ENCODE peak calls at places on chromosomes 13 and 19, in seven cellular contexts. K is pancreas, R is astrocyte, S is breast epithelium, P is stomach, Z is fibroblast of lung, W is thoracic aorta. Q is an unnamed sample. For H3K4me1, the result is how much of the 10 kb centered on the place peaks cover.

GRCh38 chr13:64855506-64855905 is 2374.6 kb downstream of the PCDH9 start:
- DNase-seq in K (no peak), R (peak), S (no peak), P (no peak), Z (peak), W (no peak), Q (no peak)

GRCh38 chr19:28406237-28406596 is 806.7 kb downstream of the UQCRFS1 start:
- DNase-seq in K (no peak), R (no peak), S (no peak), P (no peak), Z (no peak), W (no peak), Q (no peak)

GRCh38 chr19:1770866-1771576 is 17.7 kb downstream of the ONECUT3 start:
- DNase-seq in K (no peak), R (no peak), S (no peak), P (no peak), Z (no peak), W (no peak), Q (no peak)

GRCh38 chr13:94263038-94263437 is 216.4 kb downstream of the DCT start:
- DNase-seq in K (no peak), R (no peak), S (no peak), P (no peak), Z (no peak), W (no peak), Q (no peak)

GRCh38 chr19:11257827-11258380 is 4.4 kb downstream of the DOCK6 start:
- DNase-seq in K (no peak), R (no peak), S (no peak), P (no peak), Z (no peak), W (no peak), Q (no peak)

GRCh38 chr19:46976845-46977320 is 42.8 kb upstream of the NPAS1 start:
- DNase-seq in K (no peak), R (peak), S (no peak), P (peak), Z (peak), W (no peak), Q (no peak)

GRCh38 chr19:1651061-1651547 is 1.3 kb downstream of the TCF3 start:
- DNase-seq in K (no peak), R (no peak), S (no peak), P (no peak), Z (peak), W (no peak), Q (peak)

GRCh38 chr13:94252209-94252608 is 227.3 kb downstream of the DCT start:
- DNase-seq in K (no peak), R (no peak), S (no peak), P (no peak), Z (no peak), W (no peak), Q (no peak)

GRCh38 chr13:101985321-101985720 is 416.5 kb downstream of the FGF14 start:
- DNase-seq in K (no peak), R (peak), S (no peak), P (no peak), Z (peak), W (no peak), Q (no peak)

GRCh38 chr19:31725051-31725450 is 375.8 kb upstream of the TSHZ3 start:
- DNase-seq in K (no peak), R (peak), S (no peak), P (no peak), Z (peak), W (no peak), Q (no peak)

GRCh38 chr13:61685683-61686013 is 270.0 kb upstream of the PCDH20 start:
- DNase-seq in K (no peak), R (no peak), S (no peak), P (no peak), Z (no peak), W (no peak), Q (no peak)

GRCh38 chr19:47573076-47574026 is at the start of gene ZNF541:
- DNase-seq in K (peak), R (peak), S (peak), P (peak), Z (peak), W (peak), Q (peak)

GRCh38 chr19:29665826-29666633 is 769 bp downstream of the PLEKHF1 start:
- DNase-seq in K (no peak), R (peak), S (no peak), P (peak), Z (peak), W (no peak), Q (peak)

GRCh38 chr13:112143753-112144615 is 77.0 kb downstream of the SOX1 start:
- DNase-seq in K (no peak), R (no peak), S (no peak), P (peak), Z (no peak), W (no peak), Q (no peak)

GRCh38 chr13:110339975-110340550 is 33.0 kb downstream of the COL4A2 start:
- DNase-seq in K (no peak), R (no peak), S (no peak), P (no peak), Z (no peak), W (no peak), Q (no peak)

GRCh38 chr13:110340812-110341444 is 33.8 kb downstream of the COL4A2 start:
- DNase-seq in K (no peak), R (peak), S (peak), P (peak), Z (peak), W (peak), Q (peak)

GRCh38 chr13:110342474-110342873 is 35.4 kb downstream of the COL4A2 start:
- DNase-seq in K (no peak), R (no peak), S (no peak), P (no peak), Z (no peak), W (no peak), Q (no peak)

GRCh38 chr13:110343241-110343865 is 36.3 kb downstream of the COL4A2 start:
- DNase-seq in K (no peak), R (peak), S (peak), P (no peak), Z (peak), W (no peak), Q (no peak)

DNA sequence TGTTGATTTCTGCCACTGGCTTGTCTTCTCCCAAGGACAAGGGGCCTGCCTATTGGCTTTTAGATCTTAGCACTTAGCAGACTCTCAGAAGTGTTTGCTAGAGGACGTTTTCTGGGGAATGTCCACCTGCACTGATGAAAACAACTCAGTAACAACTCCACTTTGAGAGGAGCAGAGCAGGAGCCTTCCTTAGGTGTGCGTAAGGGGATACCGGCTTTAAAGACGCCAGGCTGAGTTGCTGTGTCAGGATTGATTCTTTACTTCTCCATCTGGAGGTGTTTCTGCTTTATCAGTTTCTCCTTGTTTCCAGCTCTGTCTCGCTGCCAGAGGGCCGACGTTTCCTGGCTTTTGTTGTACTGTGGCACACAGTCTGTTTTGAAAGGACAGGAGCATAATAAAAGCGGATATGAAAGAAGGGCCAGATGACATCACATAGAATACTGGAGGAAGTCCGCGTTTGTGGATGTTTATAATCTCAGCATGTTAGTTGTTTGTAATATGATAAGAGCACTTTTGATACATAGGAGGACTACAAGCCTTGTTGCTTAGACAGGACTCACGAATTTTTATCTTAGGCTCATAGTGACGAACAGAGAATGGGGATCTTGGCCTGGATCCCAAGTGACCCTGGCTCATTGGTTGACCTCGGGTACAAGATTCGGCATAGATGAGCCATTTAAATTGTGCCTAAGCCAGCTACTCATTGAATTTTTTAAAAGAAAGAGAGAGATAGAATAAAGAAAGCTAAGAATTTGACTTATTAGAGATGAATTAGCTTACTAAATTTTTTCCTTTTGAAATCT is 34.6 kb downstream of the COL4A2 start:
- DNase-seq in K (no peak), R (peak), S (no peak), P (no peak), Z (peak), W (no peak), Q (no peak)
- H3K4me3 ChIP-seq in K (no peak), R (peak), S (peak), P (no peak), Z (no peak), W (peak), Q (no peak)

GRCh38 chr19:12937243-12938053 is 961 bp upstream of the CALR start:
- DNase-seq in K (no peak), R (no peak), S (no peak), P (peak), Z (no peak), W (no peak), Q (no peak)
- H3K4me1 ChIP-seq in K (under half), R (under half), S (under half), P (under half), Z (under half), W (under half), Q (half or more)

GRCh38 chr13:55654243-55654642 is 1486.5 kb upstream of the PRR20A start:
- DNase-seq in K (no peak), R (no peak), S (no peak), P (no peak), Z (no peak), W (no peak), Q (no peak)
- H3K4me3 ChIP-seq in K (no peak), R (no peak), S (no peak), P (no peak), Z (no peak), W (no peak), Q (no peak)

GRCh38 chr19:38686530-38686888 is 39.1 kb downstream of the ACTN4 start:
- DNase-seq in K (no peak), R (no peak), S (no peak), P (no peak), Z (no peak), W (no peak), Q (peak)
- H3K4me1 ChIP-seq in K (under half), R (half or more), S (under half), P (half or more), Z (under half), W (half or more), Q (half or more)

DNA sequence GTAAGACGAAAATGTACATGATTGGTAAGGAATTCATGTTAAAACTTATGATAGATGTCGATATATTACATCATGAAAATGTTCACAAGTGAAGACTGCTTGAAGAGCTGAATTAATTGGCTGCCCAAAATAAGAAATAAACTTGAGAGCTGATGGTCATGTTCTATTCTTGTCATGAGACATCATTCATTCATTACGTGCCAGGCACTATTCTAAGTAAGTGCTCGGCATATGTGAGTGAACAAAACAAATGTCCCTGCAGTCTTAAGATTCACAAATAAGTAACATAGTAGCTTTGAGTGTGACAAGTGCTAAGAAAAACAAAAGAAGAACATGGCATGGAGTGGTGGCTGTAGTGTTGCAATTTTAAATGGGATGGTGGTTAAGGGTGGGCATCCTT is 329.3 kb downstream of the SUCLA2 start:
- DNase-seq in K (no peak), R (no peak), S (no peak), P (no peak), Z (no peak), W (no peak), Q (no peak)
- H3K4me3 ChIP-seq in K (no peak), R (no peak), S (no peak), P (no peak), Z (no peak), W (no peak), Q (no peak)

DNA sequence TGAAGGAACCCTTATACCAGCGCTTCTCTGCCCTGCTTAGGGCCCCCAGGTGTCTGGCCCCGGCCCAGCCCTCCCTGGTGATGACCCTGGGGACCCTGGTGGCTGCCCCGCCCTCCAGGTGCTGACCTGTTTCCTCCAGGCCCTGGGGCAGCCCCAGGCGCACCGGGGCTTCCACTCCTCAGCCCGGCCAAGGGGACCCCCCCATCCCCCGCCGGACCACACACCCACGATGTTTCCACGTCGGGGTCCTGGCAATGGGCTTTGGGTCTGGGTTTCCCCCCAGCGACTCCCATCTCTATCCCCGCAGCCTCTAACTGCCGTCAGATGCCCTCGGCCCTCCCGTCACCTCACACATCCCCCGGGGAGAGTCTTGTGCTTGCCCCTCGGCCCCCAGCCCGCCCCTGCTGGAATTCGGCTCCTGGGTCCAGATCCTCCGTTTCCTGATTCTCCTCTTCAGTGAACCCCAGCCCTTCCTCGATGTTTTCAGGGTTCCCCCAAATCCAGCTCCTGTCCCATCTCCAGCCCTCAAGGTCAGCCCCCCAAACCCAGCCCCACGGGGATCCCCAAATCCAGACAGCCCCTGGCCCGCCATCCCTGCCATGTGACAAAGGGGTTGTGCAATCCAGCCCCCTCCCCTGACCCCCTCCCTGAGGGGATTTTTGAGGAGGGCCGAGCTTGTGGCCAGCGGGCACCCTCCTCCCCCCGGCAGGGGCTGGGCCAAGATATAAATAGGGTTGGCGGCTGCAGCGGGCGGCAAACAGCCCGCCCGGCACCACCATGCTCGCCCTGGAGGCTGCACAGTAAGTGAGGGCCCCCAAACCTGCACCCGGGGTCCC is at the start of gene SPIB:
- DNase-seq in K (no peak), R (no peak), S (no peak), P (no peak), Z (no peak), W (no peak), Q (no peak)
- H3K4me1 ChIP-seq in K (under half), R (under half), S (under half), P (under half), Z (under half), W (under half), Q (under half)

GRCh38 chr13:105660550-105660949 is 874.9 kb downstream of the EFNB2 start:
- DNase-seq in K (no peak), R (peak), S (no peak), P (no peak), Z (peak), W (no peak), Q (no peak)

DNA sequence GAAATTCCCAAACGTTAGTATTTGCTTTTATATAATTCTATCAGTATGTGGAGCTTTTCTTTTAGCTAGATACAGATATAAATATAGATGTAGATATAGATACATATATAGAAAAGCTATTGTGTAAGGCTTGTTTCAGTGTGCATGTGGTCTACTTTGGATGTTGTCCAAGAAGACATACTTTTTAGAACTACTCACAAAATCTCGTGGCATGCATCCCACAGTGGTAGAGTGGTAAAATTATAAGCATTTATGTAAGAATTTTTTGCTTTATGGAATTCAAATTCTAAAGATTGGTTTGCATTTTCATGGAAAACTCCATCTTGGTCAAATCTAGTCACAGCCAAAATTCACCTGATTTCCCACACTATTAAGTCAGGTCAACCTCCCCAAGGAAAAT is 880.4 kb downstream of the EFNB2 start:
- DNase-seq in K (no peak), R (peak), S (no peak), P (no peak), Z (peak), W (no peak), Q (no peak)
- H3K4me3 ChIP-seq in K (no peak), R (no peak), S (no peak), P (no peak), Z (no peak), W (no peak), Q (no peak)

Q was measured in CD8-positive, alpha-beta memory T cell.